ENCODE peak calls at places on chromosomes 3 and 15, in nine cellular contexts. J, X, W, B, F, N, O, I and C are unnamed samples.
A peak's percentile ranks its signal among the peaks of the same experiment; 100 is the strongest.

GRCh38 chr3:24548278-24548677 is 53.6 kb upstream of the THRB start:
- DNase-seq in J (peak; percentile 41), X (peak; percentile 3), W (peak; percentile 33), B (no peak), F (no peak), N (no peak), O (no peak), I (peak; percentile 12), C (peak; percentile 13)

GRCh38 chr3:13715961-13716360 is 163.9 kb downstream of the WNT7A start:
- DNase-seq in J (no peak), X (no peak), W (no peak), B (peak; percentile 18), F (no peak), N (no peak), O (no peak), I (no peak), C (no peak)

GRCh38 chr3:181568248-181568647 is 143.5 kb upstream of the SOX2 start:
- DNase-seq in J (no peak), X (peak; percentile 21), W (no peak), B (no peak), F (no peak), N (no peak), O (no peak), I (peak; percentile 4), C (no peak)

GRCh38 chr3:194849166-194849875 is 163.6 kb downstream of the FAM43A start:
- DNase-seq in J (no peak), X (no peak), W (no peak), B (no peak), F (no peak), N (no peak), O (no peak), I (no peak), C (peak; percentile 46)

GRCh38 chr15:67465196-67465952 is 55.6 kb upstream of the C15orf61 start:
- DNase-seq in J (no peak), X (no peak), W (no peak), B (no peak), F (no peak), N (no peak), O (no peak), I (no peak), C (no peak)

GRCh38 chr15:74858366-74858735 is 14.8 kb downstream of the SCAMP2 start:
- DNase-seq in J (no peak), X (no peak), W (no peak), B (no peak), F (no peak), N (no peak), O (no peak), I (no peak), C (no peak)

GRCh38 chr3:57227930-57228733 is 603 bp downstream of the APPL1 start:
- DNase-seq in J (peak; percentile 61), X (peak; percentile 19), W (peak; percentile 59), B (peak; percentile 56), F (peak; percentile 76), N (peak; percentile 70), O (peak; percentile 61), I (peak; percentile 66), C (peak; percentile 56)

GRCh38 chr3:65268411-65268810 is 580.6 kb upstream of the ADAMTS9 start:
- DNase-seq in J (peak; percentile 23), X (no peak), W (no peak), B (no peak), F (no peak), N (no peak), O (no peak), I (peak; percentile 8), C (no peak)

GRCh38 chr3:121651684-121652083 is 9.0 kb downstream of the HCLS1 start:
- DNase-seq in J (peak; percentile 26), X (no peak), W (peak; percentile 24), B (no peak), F (no peak), N (no peak), O (no peak), I (peak; percentile 43), C (peak; percentile 24)

GRCh38 chr3:190676477-190676876 is 162.6 kb downstream of the IL1RAP start:
- DNase-seq in J (no peak), X (no peak), W (no peak), B (no peak), F (no peak), N (no peak), O (no peak), I (peak; percentile 71), C (peak; percentile 32)

GRCh38 chr3:19543212-19543841 is 390.7 kb downstream of the EFHB start:
- DNase-seq in J (peak; percentile 0), X (no peak), W (no peak), B (peak; percentile 48), F (peak; percentile 58), N (peak; percentile 42), O (no peak), I (peak; percentile 0), C (no peak)

GRCh38 chr3:47434849-47435248 is 40.9 kb downstream of the SCAP start:
- DNase-seq in J (no peak), X (no peak), W (no peak), B (peak; percentile 20), F (no peak), N (no peak), O (no peak), I (no peak), C (no peak)

GRCh38 chr3:155418426-155418825 is 124.9 kb upstream of the STRIT1 start:
- DNase-seq in J (no peak), X (no peak), W (peak; percentile 14), B (peak; percentile 55), F (peak; percentile 6), N (peak; percentile 36), O (no peak), I (peak; percentile 24), C (no peak)

GRCh38 chr3:67610458-67610857 is 44.0 kb downstream of the SUCLG2 start:
- DNase-seq in J (peak; percentile 87), X (peak; percentile 41), W (peak; percentile 76), B (no peak), F (no peak), N (no peak), O (no peak), I (peak; percentile 91), C (peak; percentile 69)

GRCh38 chr3:46095307-46095706 is 68.0 kb upstream of the XCR1 start:
- DNase-seq in J (no peak), X (no peak), W (no peak), B (no peak), F (no peak), N (no peak), O (no peak), I (no peak), C (no peak)

GRCh38 chr3:137692803-137693431 is 71.2 kb upstream of the SOX14 start:
- DNase-seq in J (no peak), X (no peak), W (no peak), B (peak; percentile 78), F (no peak), N (peak; percentile 66), O (no peak), I (no peak), C (no peak)

GRCh38 chr3:116254535-116254934 is 190.8 kb downstream of the LSAMP start:
- DNase-seq in J (no peak), X (no peak), W (no peak), B (no peak), F (no peak), N (no peak), O (no peak), I (no peak), C (no peak)

GRCh38 chr3:14298442-14298841 is 104.0 kb upstream of the SLC6A6 start:
- DNase-seq in J (no peak), X (no peak), W (no peak), B (no peak), F (no peak), N (no peak), O (no peak), I (no peak), C (no peak)